ENCODE peak calls at places on chromosomes 3 and 15, in ten cellular contexts. W, K, X, L, S, I, C, G, D and Q are unnamed samples.

GRCh38 chr3:57434041-57434440 is 110.1 kb downstream of the DNAH12 start:
- DNase-seq in C (no peak), I (no peak), K (no peak), G (no peak), S (no peak), W (no peak), X (no peak), D (no peak), L (no peak), Q (no peak)

GRCh38 chr3:107913671-107914070 is 177.2 kb downstream of the CD47 start:
- DNase-seq in D (no peak), L (no peak), I (no peak), G (no peak), K (no peak), C (no peak), S (no peak), X (no peak), W (no peak), Q (no peak)

GRCh38 chr3:194286747-194287146 is 64.4 kb downstream of the CPN2 start:
- DNase-seq in I (no peak), S (no peak), X (no peak), L (no peak), C (no peak), G (no peak), K (peak; percentile 7), W (no peak), D (no peak), Q (peak; percentile 91)

GRCh38 chr3:39849992-39850706 is 40.7 kb downstream of the MYRIP start:
- DNase-seq in X (no peak), D (no peak), K (no peak), C (no peak), I (no peak), W (no peak), S (no peak), G (no peak), L (no peak), Q (no peak)

GRCh38 chr3:112117826-112118571 is 15.0 kb downstream of the GCSAM start:
- DNase-seq in G (peak; percentile 25), S (peak; percentile 62), D (no peak), K (no peak), I (peak; percentile 80), C (no peak), L (peak; percentile 23), X (no peak), W (no peak), Q (peak; percentile 60)

GRCh38 chr3:175404026-175404425 is 544.9 kb downstream of the NAALADL2 start:
- DNase-seq in D (no peak), S (no peak), K (no peak), C (no peak), I (no peak), W (no peak), X (no peak), L (no peak), G (no peak), Q (no peak)

GRCh38 chr3:194871143-194871863 is 185.6 kb downstream of the FAM43A start:
- DNase-seq in K (peak; percentile 58), W (peak; percentile 61), S (peak; percentile 35), G (peak; percentile 41), C (peak; percentile 17), I (peak; percentile 87), X (peak; percentile 72), L (peak; percentile 75), D (no peak), Q (peak; percentile 76)

GRCh38 chr15:96356494-96357455 is 26.3 kb downstream of the NR2F2 start:
- DNase-seq in D (no peak), W (peak; percentile 85), X (peak; percentile 87), G (peak; percentile 86), C (peak; percentile 78), L (peak; percentile 88), S (peak; percentile 31), K (peak; percentile 89), I (peak; percentile 87), Q (peak; percentile 92)

GRCh38 chr3:37139567-37140052 is 34.8 kb downstream of the LRRFIP2 start:
- DNase-seq in I (no peak), S (no peak), W (no peak), C (no peak), G (no peak), L (no peak), D (no peak), K (no peak), X (no peak), Q (no peak)

GRCh38 chr3:46716461-46717441 is 918 bp downstream of the PRSS50 start:
- DNase-seq in S (peak; percentile 13), D (no peak), C (no peak), G (no peak), W (peak; percentile 7), K (no peak), I (no peak), X (no peak), L (peak; percentile 10), Q (peak; percentile 45)

GRCh38 chr3:33144433-33144832 is 30.6 kb downstream of the CRTAP start:
- DNase-seq in S (no peak), W (no peak), L (peak; percentile 48), I (no peak), C (no peak), K (no peak), X (no peak), G (no peak), D (peak; percentile 37), Q (peak; percentile 88)
- H3K4me1 ChIP-seq in S (no peaks in the 10 kb centered on the region), W (peaks cover 18% of the 10 kb centered on the region), L (peaks cover 6% of the 10 kb centered on the region), I (peaks cover 5% of the 10 kb centered on the region), C (no peaks in the 10 kb centered on the region), K (no peaks in the 10 kb centered on the region), X (no peaks in the 10 kb centered on the region), G (no peaks in the 10 kb centered on the region), D (no peaks in the 10 kb centered on the region), Q (no peaks in the 10 kb centered on the region)

DNA sequence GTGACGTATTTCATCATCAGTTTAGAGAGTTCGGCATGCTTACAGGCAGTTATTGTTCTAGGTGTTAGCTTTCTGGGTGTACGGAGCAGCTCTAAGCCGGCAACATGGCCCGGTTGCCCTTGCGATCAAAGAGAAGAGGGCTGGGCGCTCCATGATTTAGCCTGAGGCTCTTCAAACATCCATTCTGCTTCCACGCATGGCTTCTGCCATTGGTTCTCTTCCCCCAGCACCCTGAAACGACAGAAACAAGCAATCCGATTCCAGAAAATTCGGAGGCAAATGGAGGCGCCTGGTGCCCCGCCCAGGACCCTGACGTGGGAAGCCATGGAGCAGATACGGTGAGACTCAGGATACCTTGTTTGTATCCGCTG is 574 bp downstream of the NGRN start:
- DNase-seq in L (peak; percentile 54), S (peak; percentile 54), D (no peak), G (peak; percentile 39), W (peak; percentile 21), I (peak; percentile 77), X (no peak), K (peak; percentile 32), C (no peak), Q (peak; percentile 71)
- H3K4me1 ChIP-seq in L (peaks cover 38% of the 10 kb centered on the region), S (peaks cover 7% of the 10 kb centered on the region), D (no peaks in the 10 kb centered on the region), G (peaks cover 27% of the 10 kb centered on the region), W (peaks cover 53% of the 10 kb centered on the region), I (peaks cover 68% of the 10 kb centered on the region), X (peaks cover 17% of the 10 kb centered on the region), K (peaks cover 9% of the 10 kb centered on the region), C (peaks cover 44% of the 10 kb centered on the region), Q (no peaks in the 10 kb centered on the region)

GRCh38 chr3:138642226-138642926 is 33.8 kb downstream of the FAIM start:
- DNase-seq in S (no peak), C (no peak), D (no peak), K (no peak), W (no peak), X (no peak), I (no peak), L (no peak), G (no peak), Q (no peak)

GRCh38 chr3:138646008-138646407 is 37.4 kb downstream of the FAIM start:
- DNase-seq in I (no peak), S (no peak), K (no peak), D (no peak), L (no peak), G (no peak), C (no peak), X (no peak), W (no peak), Q (no peak)

GRCh38 chr3:138638641-138639040 is 30.1 kb downstream of the FAIM start:
- DNase-seq in C (no peak), G (no peak), X (no peak), L (no peak), I (no peak), D (no peak), W (no peak), S (no peak), K (no peak), Q (no peak)

GRCh38 chr3:138642927-138643253 is 34.3 kb downstream of the FAIM start:
- DNase-seq in D (no peak), X (no peak), G (no peak), W (no peak), C (no peak), S (no peak), K (no peak), L (no peak), I (no peak), Q (no peak)

DNA sequence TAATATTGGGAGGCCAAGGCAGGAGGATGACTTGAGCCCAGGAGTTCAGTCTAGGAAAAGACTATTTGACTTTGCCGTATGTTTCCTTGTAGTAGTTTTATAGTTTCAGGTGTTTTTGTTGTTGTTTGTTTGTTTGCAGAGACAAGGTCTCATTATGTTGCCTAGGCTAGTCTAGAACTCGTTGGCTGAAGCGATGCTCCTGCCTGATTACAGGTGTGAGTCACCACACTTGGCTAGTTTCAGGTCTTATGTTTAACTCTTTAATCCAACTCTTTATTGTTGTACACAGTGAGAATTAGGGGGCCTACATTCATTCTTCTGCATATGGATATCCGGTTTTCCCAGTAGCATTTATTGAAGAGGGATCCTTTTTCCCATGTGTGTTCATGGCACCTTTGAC is 32.0 kb downstream of the FAIM start:
- DNase-seq in W (no peak), D (no peak), S (no peak), G (no peak), C (no peak), K (no peak), L (no peak), X (no peak), I (no peak), Q (no peak)
- H3K4me1 ChIP-seq in W (no peaks in the 10 kb centered on the region), D (no peaks in the 10 kb centered on the region), S (no peaks in the 10 kb centered on the region), G (no peaks in the 10 kb centered on the region), C (no peaks in the 10 kb centered on the region), K (no peaks in the 10 kb centered on the region), L (no peaks in the 10 kb centered on the region), X (no peaks in the 10 kb centered on the region), I (no peaks in the 10 kb centered on the region), Q (no peaks in the 10 kb centered on the region)

GRCh38 chr15:31352283-31352880 is 25.7 kb downstream of the KLF13 start:
- DNase-seq in W (peak; percentile 79), D (no peak), C (no peak), L (peak; percentile 63), G (peak; percentile 65), S (peak; percentile 40), K (no peak), I (peak; percentile 84), X (peak; percentile 96), Q (no peak)

GRCh38 chr15:31349233-31350141 is 22.9 kb downstream of the KLF13 start:
- DNase-seq in G (no peak), D (no peak), C (no peak), I (peak; percentile 77), W (no peak), X (peak; percentile 70), S (no peak), L (no peak), K (no peak), Q (no peak)

GRCh38 chr15:31353931-31354330 is 27.3 kb downstream of the KLF13 start:
- DNase-seq in X (peak; percentile 79), I (peak; percentile 80), G (no peak), L (no peak), C (no peak), D (no peak), W (peak; percentile 73), K (no peak), S (no peak), Q (no peak)

GRCh38 chr15:31350771-31351170 is 24.1 kb downstream of the KLF13 start:
- DNase-seq in S (no peak), L (no peak), I (no peak), X (no peak), W (no peak), D (no peak), C (no peak), G (no peak), K (no peak), Q (no peak)

GRCh38 chr15:31352911-31353811 is 26.5 kb downstream of the KLF13 start:
- DNase-seq in G (no peak), L (peak; percentile 92), S (peak; percentile 83), X (peak; percentile 73), C (no peak), K (peak; percentile 49), I (peak; percentile 92), W (peak; percentile 77), D (no peak), Q (no peak)
- H3K4me1 ChIP-seq in G (peaks cover 52% of the 10 kb centered on the region), L (peaks cover 77% of the 10 kb centered on the region), S (peaks cover 47% of the 10 kb centered on the region), X (peaks cover 56% of the 10 kb centered on the region), C (peaks cover 93% of the 10 kb centered on the region), K (peaks cover 23% of the 10 kb centered on the region), I (peaks cover 100% of the 10 kb centered on the region), W (peaks cover 100% of the 10 kb centered on the region), D (peaks cover 3% of the 10 kb centered on the region), Q (no peaks in the 10 kb centered on the region)